ENCODE peak calls at places on chromosomes 11 and 22, in four cellular contexts. I is tibial artery, X is OCI-LY7, H is ovary. R is an unnamed sample.

GRCh38 chr11:75996523-75997272 is 181.7 kb downstream of the UVRAG start:
- DNase-seq in I (no peak), X (no peak), H (no peak), R (no peak)

GRCh38 chr22:36088292-36088691 is 59.7 kb upstream of the RBFOX2 start:
- DNase-seq in H (no peak), I (peak; percentile 13), X (peak; percentile 30), R (no peak)

GRCh38 chr11:123246749-123247497 is 51.9 kb upstream of the CLMP start:
- DNase-seq in I (peak; percentile 82), X (peak; percentile 85), H (peak; percentile 85), R (peak; percentile 93)

GRCh38 chr11:118002541-118003019 is 16.4 kb downstream of the IL10RA start:
- DNase-seq in I (no peak), H (peak; percentile 67), X (no peak), R (peak; percentile 71)

GRCh38 chr11:10984742-10985141 is 126.9 kb upstream of the ZBED5 start:
- DNase-seq in X (no peak), H (no peak), I (no peak), R (no peak)

GRCh38 chr11:66885469-66886316 is 28.8 kb downstream of the LRFN4 start:
- DNase-seq in H (no peak), X (no peak), I (no peak), R (no peak)

GRCh38 chr11:19895776-19896175 is 183.1 kb downstream of the NAV2 start:
- DNase-seq in H (no peak), X (no peak), I (no peak), R (no peak)

GRCh38 chr22:42261266-42261665 is 9.2 kb downstream of the TCF20 start:
- DNase-seq in X (no peak), H (no peak), I (no peak), R (no peak)

GRCh38 chr11:70647188-70648166 is 249.1 kb downstream of the CTTN start:
- DNase-seq in I (no peak), H (no peak), X (no peak), R (no peak)

GRCh38 chr11:1866226-1866625 is 13.3 kb downstream of the LSP1 start:
- DNase-seq in X (no peak), H (no peak), I (no peak), R (peak; percentile 75)

GRCh38 chr11:88631497-88631896 is 294.0 kb upstream of the CTSC start:
- DNase-seq in I (no peak), H (no peak), X (no peak), R (no peak)

GRCh38 chr11:24588075-24588474 is 91.2 kb downstream of the LUZP2 start:
- DNase-seq in X (no peak), I (no peak), H (no peak), R (no peak)

GRCh38 chr22:30426395-30427353 is 1.1 kb downstream of the MTFP1 start:
- DNase-seq in I (peak; percentile 91), H (peak; percentile 70), X (peak; percentile 86), R (peak; percentile 93)

GRCh38 chr22:43151251-43152000 is at the start of gene TSPO:
- DNase-seq in H (peak; percentile 71), X (peak; percentile 27), I (peak; percentile 96), R (peak; percentile 95)

GRCh38 chr11:101863361-101863760 is 51.4 kb upstream of the CEP126 start:
- DNase-seq in X (no peak), H (no peak), I (no peak), R (no peak)

GRCh38 chr11:109739374-109739773 is 317.4 kb downstream of the C11orf87 start:
- DNase-seq in I (no peak), X (no peak), H (no peak), R (no peak)

GRCh38 chr11:43868852-43869567 is 11.6 kb upstream of the ALKBH3 start:
- DNase-seq in H (no peak), I (no peak), X (no peak), R (no peak)

GRCh38 chr11:86185346-86185745 is 59.2 kb upstream of the EED start:
- DNase-seq in H (no peak), I (no peak), X (no peak), R (no peak)

GRCh38 chr11:14300661-14301304 is 58.2 kb downstream of the RRAS2 start:
- DNase-seq in X (peak; percentile 27), I (peak; percentile 77), H (peak; percentile 63), R (no peak)

GRCh38 chr11:26331911-26332571 is at the start of gene ANO3:
- DNase-seq in X (no peak), I (peak; percentile 66), H (no peak), R (no peak)

GRCh38 chr22:20944042-20944441 is 23.0 kb upstream of the AIFM3 start:
- DNase-seq in I (no peak), H (no peak), X (no peak), R (no peak)
- H3K4me1 ChIP-seq in I (peaks cover 4% of the 10 kb centered on the region), H (peaks cover 7% of the 10 kb centered on the region), X (no peaks in the 10 kb centered on the region), R (peaks cover 51% of the 10 kb centered on the region)

DNA sequence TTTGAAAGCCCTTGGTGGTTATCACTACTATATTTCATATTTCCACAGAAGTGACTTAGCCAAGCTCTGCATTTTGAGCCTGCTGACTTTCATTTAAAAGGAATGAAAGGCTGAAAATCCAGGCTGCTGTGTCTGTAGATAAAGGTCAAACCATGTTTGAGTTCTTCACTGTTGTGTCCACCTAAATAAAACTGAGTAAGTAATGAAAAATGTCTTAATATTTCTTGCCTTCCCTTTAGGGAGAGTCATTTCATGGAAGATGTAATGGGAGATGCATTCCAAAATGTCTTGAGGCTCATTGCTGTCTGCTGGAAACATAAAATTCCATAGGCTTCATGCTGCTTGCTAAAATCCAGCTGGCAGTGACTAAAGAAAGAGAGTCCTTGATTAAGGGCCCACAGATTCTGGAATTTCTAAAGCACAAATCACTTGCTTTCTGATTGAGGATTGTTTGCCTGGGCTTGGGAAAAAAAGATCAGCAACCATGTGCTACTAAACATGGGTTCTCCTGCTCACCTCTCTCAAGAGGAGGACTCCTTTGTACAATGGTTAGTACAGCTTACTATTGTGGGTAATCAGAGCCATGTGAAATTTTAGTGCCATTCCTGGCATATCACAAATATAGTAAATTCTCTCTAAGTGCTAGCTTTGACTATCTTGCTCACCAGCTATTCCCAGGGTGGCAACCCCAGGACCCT is 56.9 kb downstream of the PANX1 start:
- DNase-seq in X (no peak), I (no peak), H (no peak), R (no peak)
- H3K4me1 ChIP-seq in X (no peaks in the 10 kb centered on the region), I (no peaks in the 10 kb centered on the region), H (no peaks in the 10 kb centered on the region), R (peaks cover 17% of the 10 kb centered on the region)

DNA sequence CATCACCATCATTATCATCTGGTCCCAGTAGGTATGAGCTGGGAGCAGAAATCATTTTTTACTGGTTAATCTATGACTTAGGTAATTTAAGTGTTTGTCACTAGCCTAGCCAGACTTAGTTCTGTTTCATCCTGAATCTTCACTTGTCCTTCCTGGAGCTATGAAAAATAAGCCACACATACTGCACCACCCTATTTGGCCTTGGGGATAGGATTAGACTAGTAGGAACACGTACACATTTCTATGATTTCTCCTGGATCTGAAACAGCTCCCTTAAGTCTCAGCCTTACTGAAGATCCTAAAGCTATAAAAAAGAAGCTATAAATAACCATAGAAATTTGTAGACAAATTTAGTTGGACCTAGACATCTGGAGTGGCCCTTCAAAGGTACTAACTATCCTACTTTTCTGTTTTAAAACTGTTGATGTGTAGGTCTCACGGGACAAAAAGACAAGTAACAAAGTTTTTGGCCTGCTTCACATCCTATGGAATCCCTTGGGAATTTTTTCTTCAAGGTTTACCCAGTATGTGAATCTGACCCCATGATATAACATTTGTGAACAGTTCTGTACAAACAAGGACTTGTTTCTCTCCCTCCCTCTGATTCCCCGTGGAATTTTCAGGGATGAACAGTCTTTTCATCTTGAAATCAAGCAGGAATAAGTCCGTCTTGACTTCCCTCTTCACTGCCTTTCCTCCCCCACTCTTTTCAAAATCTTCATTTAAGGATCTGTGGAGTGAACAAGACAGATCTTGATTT is 275.0 kb downstream of the FAM76B start:
- DNase-seq in H (no peak), X (no peak), I (no peak), R (no peak)
- H3K4me1 ChIP-seq in H (peaks cover 6% of the 10 kb centered on the region), X (no peaks in the 10 kb centered on the region), I (no peaks in the 10 kb centered on the region), R (peaks cover 15% of the 10 kb centered on the region)

DNA sequence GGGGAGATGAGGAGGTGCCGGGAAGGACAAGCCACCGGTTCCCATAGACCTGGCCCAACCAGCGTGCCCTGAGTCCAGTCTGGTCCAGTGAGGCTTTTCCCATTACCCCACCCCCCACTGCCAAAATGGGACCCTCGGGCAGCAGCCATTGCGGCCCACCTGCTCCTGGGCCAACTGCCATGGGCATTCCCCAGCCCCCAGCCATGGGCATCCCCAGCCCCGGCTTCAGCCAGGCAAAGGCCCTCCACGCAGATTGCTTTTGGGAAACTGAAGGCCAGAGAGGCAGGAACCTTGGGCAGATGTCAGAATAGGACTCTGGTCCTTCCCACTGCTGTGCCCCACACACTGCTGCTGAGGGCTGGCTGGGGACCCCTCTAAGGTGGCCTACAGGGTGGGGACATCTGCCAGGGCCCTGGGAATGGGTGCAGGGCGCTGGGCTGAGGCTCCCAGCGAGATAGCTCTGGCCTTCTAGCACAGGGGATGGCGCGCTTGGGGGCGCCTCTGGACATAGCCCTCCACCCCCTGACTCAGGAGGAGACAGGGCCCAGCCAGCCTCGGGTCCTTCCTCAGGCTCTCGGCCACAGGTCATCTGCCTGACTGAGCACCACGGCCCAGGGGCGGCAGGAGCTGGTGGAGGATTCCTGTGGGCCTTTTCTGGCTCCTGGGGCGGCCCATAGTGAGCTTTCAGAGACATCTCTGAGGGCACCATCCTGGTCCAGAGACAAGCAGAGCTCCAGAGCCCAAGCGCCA is 4.9 kb downstream of the PIM3 start:
- DNase-seq in I (peak; percentile 67), X (no peak), H (peak; percentile 29), R (peak; percentile 82)
- H3K4me1 ChIP-seq in I (peaks cover 34% of the 10 kb centered on the region), X (peaks cover 46% of the 10 kb centered on the region), H (peaks cover 30% of the 10 kb centered on the region), R (peaks cover 85% of the 10 kb centered on the region)

GRCh38 chr11:122059565-122059964 is 56.5 kb downstream of the BLID start:
- DNase-seq in H (no peak), I (no peak), X (no peak), R (no peak)

GRCh38 chr11:122068096-122068495 is 47.9 kb downstream of the BLID start:
- DNase-seq in X (no peak), I (no peak), H (no peak), R (no peak)

DNA sequence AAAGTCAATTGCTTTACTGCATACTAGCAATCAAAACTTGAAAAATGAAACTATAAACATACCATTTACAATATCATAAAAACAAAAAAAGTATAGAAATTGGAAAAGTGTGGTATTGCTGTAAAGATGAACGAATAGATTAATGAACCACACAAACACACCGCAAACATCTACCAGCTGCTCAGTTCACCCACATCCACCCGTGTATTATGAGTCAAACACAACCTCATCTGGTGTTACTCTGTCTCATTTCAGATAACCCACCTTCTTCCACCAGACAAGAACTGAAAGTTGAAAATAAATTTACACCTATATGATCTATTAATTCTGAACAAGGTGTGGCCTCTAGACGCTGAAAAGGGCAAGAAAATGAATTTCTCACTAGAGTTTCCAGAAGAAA is 53.3 kb downstream of the BLID start:
- DNase-seq in I (no peak), X (no peak), H (no peak), R (no peak)
- H3K4me1 ChIP-seq in I (no peaks in the 10 kb centered on the region), X (no peaks in the 10 kb centered on the region), H (no peaks in the 10 kb centered on the region), R (no peaks in the 10 kb centered on the region)

GRCh38 chr11:61718613-61719302 is 33.7 kb upstream of the MYRF start:
- DNase-seq in X (no peak), I (no peak), H (peak; percentile 79), R (no peak)
- H3K4me1 ChIP-seq in X (no peaks in the 10 kb centered on the region), I (peaks cover 9% of the 10 kb centered on the region), H (peaks cover 3% of the 10 kb centered on the region), R (no peaks in the 10 kb centered on the region)